ENCODE peak calls at places on chromosomes 16 and 17, in four cellular contexts. E is HFF-Myc, C is ACHN, H is astrocyte of the hippocampus. S is an unnamed sample.

GRCh38 chr17:81267390-81268067 is 27.6 kb downstream of the SLC38A10 start:
- DNase-seq in E (no peak), C (no peak), H (no peak), S (no peak)

GRCh38 chr17:21245703-21246102 is 7.5 kb downstream of the NATD1 start:
- DNase-seq in E (no peak), H (no peak), C (no peak), S (no peak)

GRCh38 chr17:17401271-17401781 is 75.5 kb upstream of the MED9 start:
- DNase-seq in C (peak; percentile 45), H (no peak), E (no peak), S (peak; percentile 14)

GRCh38 chr17:39174907-39175694 is 9.1 kb upstream of the ARL5C start:
- DNase-seq in C (peak; percentile 61), E (no peak), H (peak; percentile 73), S (peak; percentile 70)

GRCh38 chr17:13740692-13741091 is 139.0 kb upstream of the HS3ST3A1 start:
- DNase-seq in E (no peak), C (no peak), H (no peak), S (no peak)

GRCh38 chr16:86406056-86406455 is 104.3 kb upstream of the FOXF1 start:
- DNase-seq in E (no peak), C (no peak), H (no peak), S (no peak)

GRCh38 chr17:7224110-7224509 is 4.4 kb downstream of the ACADVL start:
- DNase-seq in H (peak; percentile 50), C (no peak), E (no peak), S (no peak)

GRCh38 chr17:21452377-21453143 is 76.4 kb downstream of the KCNJ12 start:
- DNase-seq in E (peak; percentile 43), C (peak; percentile 60), H (peak; percentile 74), S (peak; percentile 68)

GRCh38 chr17:59002126-59002525 is 104.6 kb downstream of the TRIM37 start:
- DNase-seq in E (no peak), H (peak; percentile 15), C (no peak), S (no peak)

GRCh38 chr16:58506241-58507194 is 6.6 kb downstream of the NDRG4 start:
- DNase-seq in E (no peak), C (no peak), H (no peak), S (no peak)